ENCODE peak calls at places on chromosomes 2 and 18, in seven cellular contexts. R, H, Z, T, I, Q and A are unnamed samples.
A peak's percentile ranks its signal among the peaks of the same experiment; 100 is the strongest.

GRCh38 chr18:22282311-22283235 is 113.2 kb downstream of the GATA6 start:
- DNase-seq in T (peak; percentile 86), R (peak; percentile 63), I (no peak), Q (no peak), H (no peak), Z (no peak), A (no peak)

GRCh38 chr2:219737270-219737691 is 109.9 kb downstream of the SLC4A3 start:
- DNase-seq in R (no peak), Z (no peak), H (no peak), Q (no peak), I (no peak), T (no peak), A (peak; percentile 24)

GRCh38 chr2:65278450-65279030 is 50.9 kb downstream of the ACTR2 start:
- DNase-seq in H (no peak), R (no peak), T (no peak), I (no peak), Z (no peak), Q (no peak), A (no peak)

GRCh38 chr2:6922201-6922656 is 5.0 kb downstream of the RNF144A start:
- DNase-seq in I (peak; percentile 47), T (peak; percentile 84), R (no peak), Z (no peak), H (no peak), Q (no peak), A (peak; percentile 62)

GRCh38 chr18:80104364-80104779 is 4.7 kb upstream of the ADNP2 start:
- DNase-seq in H (peak; percentile 59), Q (no peak), T (peak; percentile 30), I (no peak), Z (no peak), R (no peak), A (no peak)

GRCh38 chr2:237712477-237713377 is 85.3 kb downstream of the LRRFIP1 start:
- DNase-seq in H (peak; percentile 41), R (no peak), Q (no peak), T (no peak), I (no peak), Z (no peak), A (no peak)

GRCh38 chr18:36419188-36419912 is 121.8 kb downstream of the FHOD3 start:
- DNase-seq in Q (no peak), H (no peak), R (no peak), Z (no peak), I (no peak), T (no peak), A (no peak)

GRCh38 chr2:58812766-58813344 is 571.7 kb upstream of the FANCL start:
- DNase-seq in Z (no peak), H (no peak), R (no peak), Q (no peak), I (no peak), T (no peak), A (no peak)

GRCh38 chr18:46672062-46672970 is 15.3 kb upstream of the LOXHD1 start:
- DNase-seq in H (no peak), T (no peak), Q (no peak), I (no peak), Z (no peak), R (no peak), A (no peak)

GRCh38 chr2:467892-468630 is 180.2 kb upstream of the ALKAL2 start:
- DNase-seq in Q (no peak), Z (no peak), H (peak; percentile 75), T (no peak), R (no peak), I (peak; percentile 76), A (no peak)

GRCh38 chr2:235087812-235088607 is 136.2 kb downstream of the SH3BP4 start:
- DNase-seq in H (no peak), I (peak; percentile 39), R (no peak), T (no peak), Q (no peak), Z (no peak), A (no peak)

GRCh38 chr18:59564516-59564915 is 132.7 kb downstream of the CCBE1 start:
- DNase-seq in H (no peak), T (no peak), Z (no peak), R (no peak), Q (no peak), I (no peak), A (no peak)

GRCh38 chr2:168138369-168138768 is 109.0 kb downstream of the STK39 start:
- DNase-seq in Z (no peak), T (no peak), Q (no peak), H (no peak), R (no peak), I (no peak), A (no peak)

GRCh38 chr18:35282353-35282752 is 7.7 kb downstream of the ZSCAN30 start:
- DNase-seq in H (no peak), I (no peak), Z (no peak), T (peak; percentile 8), R (no peak), Q (no peak), A (no peak)

GRCh38 chr2:104852161-104852689 is 1.7 kb upstream of the POU3F3 start:
- DNase-seq in I (peak; percentile 57), Q (no peak), R (no peak), Z (no peak), H (peak; percentile 64), T (no peak), A (peak; percentile 24)

GRCh38 chr2:70962885-70963878 is 15.2 kb upstream of the ANKRD53 start:
- DNase-seq in T (no peak), H (no peak), Z (no peak), Q (no peak), I (peak; percentile 17), R (no peak), A (no peak)

DNA sequence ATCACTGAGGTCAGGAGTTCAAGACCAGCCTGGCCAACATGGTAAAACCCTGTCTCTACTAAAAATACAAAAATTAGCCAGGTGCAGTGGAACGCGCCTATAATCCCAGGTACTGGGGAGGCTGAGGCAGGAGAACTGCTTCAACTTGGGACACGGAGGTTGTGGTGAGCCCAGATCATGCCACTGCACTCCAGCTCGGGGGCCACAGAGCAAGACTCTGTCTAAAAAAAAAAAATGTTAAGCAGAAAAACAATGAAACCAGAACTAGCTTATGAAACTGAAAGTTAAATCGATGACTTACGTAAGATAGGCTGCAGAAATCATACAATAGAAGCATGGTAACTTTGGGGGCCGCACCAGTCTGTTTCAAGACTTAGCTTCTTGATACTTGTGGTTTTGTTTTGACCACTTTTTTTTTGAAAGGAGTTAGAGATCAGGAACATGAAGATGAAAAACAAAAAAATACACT is 6.2 kb upstream of the GPR155 start:
- DNase-seq in H (no peak), Q (peak; percentile 85), R (no peak), Z (no peak), T (no peak), I (no peak), A (no peak)
- TF ChIP-seq JUND in H (no peak), Q (no peak), R (no peak), Z (no peak), T (no peak), I (no peak), A (no peak)

GRCh38 chr2:16321872-16322271 is 343.8 kb downstream of the CYRIA start:
- DNase-seq in I (peak; percentile 69), R (no peak), T (no peak), Q (no peak), Z (no peak), H (no peak), A (peak; percentile 40)
- TF ChIP-seq JUND in I (no peak), R (no peak), T (no peak), Q (no peak), Z (no peak), H (no peak), A (no peak)

DNA sequence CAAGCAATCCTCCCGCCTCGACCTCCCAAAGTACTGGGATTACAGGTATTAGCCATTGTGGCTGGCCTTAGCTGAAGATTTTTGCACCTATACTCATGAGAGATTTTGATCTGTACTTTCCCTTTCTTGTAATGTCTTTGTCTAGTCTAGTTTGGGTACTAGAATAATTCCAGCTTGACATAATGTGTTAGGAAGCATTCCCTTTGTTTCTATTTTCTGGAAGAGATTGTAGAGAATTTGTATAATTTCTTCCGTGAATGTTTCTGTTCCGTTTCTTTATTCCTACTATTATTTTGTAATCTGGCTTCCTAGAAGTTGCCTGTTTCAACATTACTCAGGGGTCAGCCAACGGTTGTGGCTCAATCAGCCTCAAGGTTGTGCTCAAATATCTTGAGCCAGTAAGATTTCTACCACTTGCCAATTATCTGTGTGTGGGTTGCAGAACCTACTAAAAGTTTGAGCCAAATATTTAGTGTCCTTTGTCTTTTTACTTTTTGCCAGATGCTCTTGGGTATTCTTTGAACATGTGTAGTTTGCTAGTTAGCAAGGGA is 42.6 kb upstream of the BAZ2B start:
- DNase-seq in Q (no peak), H (no peak), T (no peak), Z (no peak), R (no peak), I (no peak), A (no peak)
- TF ChIP-seq JUND in Q (no peak), H (no peak), T (no peak), Z (no peak), R (no peak), I (no peak), A (no peak)

DNA sequence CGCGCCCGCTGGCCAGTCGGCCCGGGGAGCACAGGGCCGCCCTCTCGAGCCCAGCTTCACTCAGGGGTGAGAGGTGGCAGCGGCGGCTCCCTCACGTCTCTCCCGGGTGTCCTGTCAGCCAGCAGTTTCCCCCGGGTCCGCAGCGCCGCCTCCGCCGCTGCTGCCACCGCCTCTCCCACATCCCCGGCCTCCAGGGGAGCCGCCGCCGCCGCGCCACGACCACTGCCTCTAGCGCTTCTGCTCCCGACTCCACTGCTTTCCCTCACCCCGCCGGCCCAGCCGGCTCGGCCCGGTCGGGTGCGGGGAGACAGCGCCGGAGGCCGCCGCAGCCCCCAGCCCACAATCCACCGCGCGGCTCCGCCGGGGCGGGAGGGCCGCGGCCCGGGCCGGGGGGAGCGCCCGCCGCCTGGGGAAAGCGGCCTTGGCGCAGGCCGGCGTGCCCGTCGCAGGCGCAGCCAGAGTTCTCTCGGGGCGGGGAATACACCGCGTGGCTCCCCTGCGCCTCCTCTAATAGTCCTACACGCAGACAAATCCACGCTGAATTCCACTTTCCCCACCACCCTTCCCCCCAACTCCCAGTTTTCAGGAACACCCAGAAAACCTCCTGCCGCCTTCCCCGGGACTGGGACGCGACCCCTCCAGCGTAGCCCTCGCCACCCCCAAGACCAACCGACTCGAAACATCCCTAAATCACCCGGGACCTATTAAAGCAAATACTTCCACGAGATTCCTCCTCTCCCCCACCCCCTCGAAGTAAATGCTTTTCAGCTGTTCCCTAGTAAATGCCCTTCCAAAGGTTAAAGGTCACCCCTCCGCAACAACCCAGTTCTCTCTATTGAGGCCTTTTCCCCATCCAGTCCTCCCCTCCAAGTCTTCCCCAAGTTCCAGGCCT is at the start of gene VPS54:
- DNase-seq in R (peak; percentile 33), Z (peak; percentile 81), H (peak; percentile 80), Q (no peak), T (peak; percentile 67), I (peak; percentile 91), A (peak; percentile 62)
- TF ChIP-seq JUND in R (no peak), Z (no peak), H (no peak), Q (no peak), T (no peak), I (no peak), A (no peak)

DNA sequence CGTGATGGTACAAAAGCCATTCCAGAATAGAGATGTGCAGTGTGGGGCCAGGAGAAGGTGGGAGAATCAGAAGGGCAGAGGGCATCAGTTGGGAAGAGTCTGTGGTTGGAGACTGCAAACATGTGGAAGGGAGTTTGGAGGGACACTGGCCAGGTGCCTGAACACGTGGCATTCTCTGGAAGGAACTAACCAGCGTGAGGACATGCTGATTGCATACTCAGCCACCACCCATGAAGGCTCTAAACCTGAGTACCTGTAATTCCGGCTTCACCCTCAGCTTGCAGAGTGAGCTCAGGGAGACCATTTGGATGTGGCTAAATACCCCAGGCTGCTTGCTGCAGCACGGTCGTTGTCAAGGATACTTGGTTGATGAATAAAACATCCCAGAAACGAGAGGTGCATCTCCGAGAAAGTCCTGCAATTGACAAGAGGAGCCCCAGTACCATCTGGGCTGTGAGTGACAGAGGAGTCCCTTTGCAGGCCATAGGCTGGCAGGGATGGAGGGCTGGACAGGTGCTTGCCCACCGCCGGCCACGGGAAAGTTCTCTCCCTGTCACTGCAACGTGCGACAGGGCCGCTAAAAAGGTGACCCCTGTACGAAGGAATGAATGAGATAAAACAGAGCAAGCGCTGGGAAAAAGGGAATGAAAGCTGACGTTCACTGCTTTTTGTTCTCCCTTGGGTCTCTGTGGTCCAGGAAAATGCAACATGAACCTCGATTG is 5.0 kb downstream of the ACKR3 start:
- DNase-seq in H (no peak), R (no peak), T (no peak), I (no peak), Q (no peak), Z (no peak), A (peak; percentile 13)
- TF ChIP-seq JUND in H (no peak), R (no peak), T (no peak), I (no peak), Q (no peak), Z (no peak), A (no peak)